ENCODE peak calls at places on chromosomes 12 and 14, in four cellular contexts. W is mammary epithelial cell, P is psoas muscle, I is left lung. J is an unnamed sample.

GRCh38 chr14:92792885-92793284 is 1.2 kb upstream of the GOLGA5 start:
- DNase-seq in I (no peak), W (no peak), P (no peak), J (no peak)

GRCh38 chr14:22541721-22542120 is 47.3 kb downstream of the DAD1 start:
- DNase-seq in P (no peak), W (no peak), I (no peak), J (no peak)

GRCh38 chr14:101087614-101088394 is 184.3 kb upstream of the RTL1 start:
- DNase-seq in W (no peak), I (no peak), P (no peak), J (no peak)

GRCh38 chr12:113334786-113335539 is at the start of gene SLC8B1:
- DNase-seq in P (peak; percentile 91), W (peak; percentile 78), I (peak; percentile 99), J (peak; percentile 75)

GRCh38 chr12:64320611-64321010 is 69.9 kb downstream of the C12orf56 start:
- DNase-seq in I (no peak), P (no peak), W (no peak), J (no peak)

GRCh38 chr12:105218434-105218833 is 17.5 kb downstream of the APPL2 start:
- DNase-seq in W (no peak), I (no peak), P (peak; percentile 23), J (no peak)

GRCh38 chr12:62256408-62257079 is 3.7 kb upstream of the USP15 start:
- DNase-seq in W (peak; percentile 45), I (no peak), P (no peak), J (no peak)

GRCh38 chr14:60331201-60332045 is 82.4 kb downstream of the PPM1A start:
- DNase-seq in P (peak; percentile 50), W (no peak), I (peak; percentile 79), J (peak; percentile 78)

GRCh38 chr14:41144370-41144769 is 462.3 kb upstream of the LRFN5 start:
- DNase-seq in I (peak; percentile 57), P (no peak), W (no peak), J (no peak)

GRCh38 chr12:4562034-4562657 is at the start of gene DYRK4:
- DNase-seq in W (peak; percentile 42), I (peak; percentile 92), P (peak; percentile 76), J (no peak)

GRCh38 chr14:65095633-65096205 is 6.6 kb downstream of the MAX start:
- DNase-seq in I (no peak), W (no peak), P (peak; percentile 55), J (no peak)

GRCh38 chr12:20646239-20646827 is 48.8 kb upstream of the SLCO1C1 start:
- DNase-seq in I (no peak), P (no peak), W (peak; percentile 16), J (peak; percentile 11)

GRCh38 chr14:98217530-98217929 is 1054.5 kb downstream of the BCL11B start:
- DNase-seq in I (no peak), P (no peak), W (no peak), J (no peak)

GRCh38 chr14:104309657-104310369 is 171.4 kb downstream of the KIF26A start:
- DNase-seq in I (no peak), P (no peak), W (no peak), J (no peak)

GRCh38 chr12:100447405-100447804 is 26.3 kb upstream of the NR1H4 start:
- DNase-seq in P (no peak), W (no peak), I (no peak), J (no peak)

GRCh38 chr14:76386922-76387782 is 11.2 kb downstream of the ESRRB start:
- DNase-seq in P (peak; percentile 65), W (peak; percentile 53), I (no peak), J (peak; percentile 61)

GRCh38 chr14:72607386-72608125 is 286.3 kb downstream of the DPF3 start:
- DNase-seq in W (no peak), P (no peak), I (no peak), J (no peak)

GRCh38 chr14:72610831-72611200 is 283.1 kb downstream of the DPF3 start:
- DNase-seq in P (no peak), I (no peak), W (no peak), J (no peak)

GRCh38 chr14:72608391-72609204 is 285.3 kb downstream of the DPF3 start:
- DNase-seq in W (peak; percentile 90), I (no peak), P (no peak), J (no peak)

GRCh38 chr14:72610096-72610830 is 283.6 kb downstream of the DPF3 start:
- DNase-seq in I (no peak), W (no peak), P (no peak), J (no peak)

GRCh38 chr14:72609205-72609916 is 284.5 kb downstream of the DPF3 start:
- DNase-seq in I (no peak), P (no peak), W (no peak), J (no peak)
- H3K27ac ChIP-seq in I (no peak overlapping the region), P (no peak overlapping the region), W (no peak overlapping the region), J (no peak overlapping the region)

GRCh38 chr14:61391119-61391518 is 69.7 kb downstream of the PRKCH start:
- DNase-seq in I (no peak), W (no peak), P (no peak), J (no peak)

GRCh38 chr14:61386173-61386772 is 64.9 kb downstream of the PRKCH start:
- DNase-seq in P (no peak), I (no peak), W (no peak), J (no peak)

GRCh38 chr14:61387076-61387475 is 65.7 kb downstream of the PRKCH start:
- DNase-seq in W (no peak), P (no peak), I (no peak), J (no peak)

GRCh38 chr14:61388173-61388975 is 67.0 kb downstream of the PRKCH start:
- DNase-seq in W (peak; percentile 94), I (no peak), P (no peak), J (no peak)

GRCh38 chr14:61388976-61389576 is 67.7 kb downstream of the PRKCH start:
- DNase-seq in P (no peak), W (peak; percentile 68), I (no peak), J (no peak)
- H3K4me1 ChIP-seq in P (peaks cover 31% of the 10 kb centered on the region), W (peaks cover 25% of the 10 kb centered on the region), I (peaks cover 53% of the 10 kb centered on the region), J (no peaks in the 10 kb centered on the region)

GRCh38 chr12:121795029-121795977 is 1.8 kb upstream of the RHOF start:
- DNase-seq in I (peak; percentile 96), W (peak; percentile 67), P (peak; percentile 90), J (peak; percentile 87)
- H3K27me3 ChIP-seq in I (no peaks in the 10 kb centered on the region), W (no peaks in the 10 kb centered on the region), P (no peaks in the 10 kb centered on the region), J (no peaks in the 10 kb centered on the region)

GRCh38 chr12:11876301-11876700 is 194.4 kb upstream of the BCL2L14 start:
- DNase-seq in W (no peak), I (no peak), P (no peak), J (no peak)
- H3K27ac ChIP-seq in W (peak overlapping the region; percentile 49), I (peak overlapping the region; percentile 10), P (no peak overlapping the region), J (no peak overlapping the region)

GRCh38 chr12:8950287-8950574 is 786 bp upstream of the M6PR start:
- DNase-seq in I (no peak), W (no peak), P (no peak), J (no peak)
- H3K4me1 ChIP-seq in I (peaks cover 36% of the 10 kb centered on the region), W (peaks cover 8% of the 10 kb centered on the region), P (peaks cover 24% of the 10 kb centered on the region), J (peaks cover 6% of the 10 kb centered on the region)

GRCh38 chr12:132453361-132454133 is 36.4 kb upstream of the FBRSL1 start:
- DNase-seq in P (no peak), W (peak; percentile 45), I (peak; percentile 71), J (peak; percentile 51)
- H3K27me3 ChIP-seq in P (no peaks in the 10 kb centered on the region), W (no peaks in the 10 kb centered on the region), I (no peaks in the 10 kb centered on the region), J (peaks cover 5% of the 10 kb centered on the region)

GRCh38 chr12:5690240-5690639 is 254.8 kb downstream of the ANO2 start:
- DNase-seq in W (no peak), P (no peak), I (no peak), J (no peak)

GRCh38 chr12:5689773-5690172 is 255.3 kb downstream of the ANO2 start:
- DNase-seq in P (no peak), I (no peak), W (no peak), J (no peak)

GRCh38 chr12:5692850-5693249 is 252.2 kb downstream of the ANO2 start:
- DNase-seq in P (no peak), I (no peak), W (no peak), J (no peak)

GRCh38 chr12:5694759-5695409 is 250.2 kb downstream of the ANO2 start:
- DNase-seq in W (no peak), I (no peak), P (no peak), J (no peak)

DNA sequence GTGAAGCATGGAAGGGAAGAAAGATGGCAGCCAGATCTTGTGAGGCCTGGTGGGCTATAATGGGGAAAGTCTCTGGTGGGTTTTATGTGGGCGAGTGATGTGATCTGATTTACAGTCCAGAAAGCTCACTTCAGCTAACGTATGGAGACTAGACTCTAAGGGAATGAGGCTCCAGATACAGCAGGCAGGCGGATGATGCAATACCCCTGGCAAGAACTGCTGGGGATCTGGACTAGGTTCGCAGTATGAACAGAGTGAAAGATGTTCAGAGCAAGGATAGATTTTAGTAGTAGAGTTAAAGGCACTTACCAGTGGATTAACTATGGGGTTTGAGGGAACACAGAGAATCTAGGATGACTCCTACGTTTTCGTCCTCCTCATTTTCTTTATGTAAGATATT is 253.1 kb downstream of the ANO2 start:
- DNase-seq in I (no peak), W (no peak), P (no peak), J (no peak)
- H3K27ac ChIP-seq in I (no peak overlapping the region), W (no peak overlapping the region), P (no peak overlapping the region), J (no peak overlapping the region)

DNA sequence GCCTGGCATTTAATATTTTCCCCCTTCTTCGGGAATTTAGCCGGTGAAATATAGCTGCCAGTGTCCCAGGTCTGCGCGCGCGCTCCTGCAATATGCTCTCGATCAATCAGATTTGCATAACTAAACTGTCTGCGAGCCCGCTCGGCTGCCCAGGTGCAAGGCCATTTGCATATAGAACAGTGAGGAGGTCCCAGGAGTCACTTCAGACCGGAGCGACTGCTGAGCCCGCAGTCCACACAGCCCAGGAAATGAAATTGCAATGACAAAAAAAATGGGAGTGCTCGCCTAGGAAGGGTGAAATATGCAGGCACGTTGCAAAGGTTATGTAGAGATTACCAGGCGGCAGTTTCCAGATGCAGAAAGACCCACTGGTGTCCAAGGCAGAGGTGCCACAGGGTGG is 228.5 kb downstream of the VRK1 start:
- DNase-seq in P (no peak), I (peak; percentile 65), W (no peak), J (no peak)
- H3K4me1 ChIP-seq in P (no peaks in the 10 kb centered on the region), I (no peaks in the 10 kb centered on the region), W (no peaks in the 10 kb centered on the region), J (no peaks in the 10 kb centered on the region)

DNA sequence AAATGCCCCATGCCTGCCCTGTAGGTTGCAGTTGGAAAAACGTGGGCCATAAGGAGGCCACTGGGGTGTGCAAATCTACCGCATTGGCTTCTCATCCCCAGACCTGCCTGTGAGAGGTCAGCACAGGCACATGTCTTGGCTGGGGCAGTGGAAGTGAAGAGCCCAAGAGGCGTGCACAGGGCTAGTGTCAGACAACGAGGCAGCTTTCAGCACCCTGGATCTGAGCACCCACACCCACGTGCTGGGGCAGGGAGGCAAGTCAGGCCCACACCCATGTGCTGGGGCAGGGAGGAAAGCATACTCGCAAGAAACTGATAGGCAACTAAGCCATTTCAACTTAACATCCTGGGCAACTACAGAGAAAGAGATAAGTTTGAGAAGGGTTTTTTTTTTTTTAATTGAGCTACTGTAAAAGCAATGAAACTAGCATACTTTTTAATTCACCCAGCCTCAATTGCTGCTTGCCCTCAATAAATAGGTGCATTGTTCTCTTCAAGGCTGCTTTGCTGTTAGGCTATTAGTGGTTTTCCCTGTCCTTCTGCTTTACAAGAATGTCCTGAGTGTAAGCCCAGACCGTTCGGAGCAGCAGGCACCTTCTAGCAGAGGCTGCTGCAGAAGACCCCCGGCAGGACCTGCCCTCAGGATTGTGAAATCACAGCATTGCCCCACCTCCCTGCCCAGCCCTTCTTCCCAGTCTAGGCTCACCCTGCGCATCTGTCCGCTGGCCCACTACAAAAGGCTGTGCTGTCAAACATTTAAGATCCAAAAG is 355.3 kb upstream of the FKBP4 start:
- DNase-seq in W (no peak), P (no peak), I (no peak), J (no peak)
- H3K27me3 ChIP-seq in W (no peaks in the 10 kb centered on the region), P (no peaks in the 10 kb centered on the region), I (no peaks in the 10 kb centered on the region), J (no peaks in the 10 kb centered on the region)

GRCh38 chr14:73797540-73797925 is 54.1 kb upstream of the PTGR2 start:
- DNase-seq in I (no peak), P (no peak), W (no peak), J (no peak)
- H3K27ac ChIP-seq in I (no peak overlapping the region), P (no peak overlapping the region), W (no peak overlapping the region), J (no peak overlapping the region)

J was measured in SJCRH30.